ENCODE peak calls at places on chromosomes 1 and 21, in seven cellular contexts. J is pancreas; A is brain microvascular endothelial cell; O is astrocyte of the spinal cord; I is fibroblast of pulmonary artery; K is CD8-positive, alpha-beta memory T cell; B is body of pancreas. V is an unnamed sample.

GRCh38 chr1:17342014-17342441 is 30.0 kb upstream of the PADI6 start:
- DNase-seq in K (no peak), A (no peak), O (no peak), B (no peak), J (no peak), I (no peak), V (no peak)

GRCh38 chr1:164723296-164723731 is 164.3 kb downstream of the PBX1 start:
- DNase-seq in O (no peak), B (peak), J (peak), A (no peak), K (no peak), I (no peak), V (no peak)

GRCh38 chr1:99365121-99365520 is 100.8 kb downstream of the PLPPR4 start:
- DNase-seq in I (no peak), J (no peak), K (no peak), A (no peak), O (no peak), B (no peak), V (no peak)

GRCh38 chr1:115193429-115193828 is 104.1 kb upstream of the TSPAN2 start:
- DNase-seq in J (no peak), A (no peak), B (no peak), K (no peak), O (no peak), I (no peak), V (no peak)

GRCh38 chr1:35505911-35506798 is 51.0 kb downstream of the KIAA0319L start:
- DNase-seq in I (peak), J (peak), A (peak), K (peak), O (peak), B (peak), V (peak)

GRCh38 chr1:157004286-157004685 is 41.3 kb downstream of the ARHGEF11 start:
- DNase-seq in A (no peak), K (no peak), O (no peak), J (no peak), I (no peak), B (no peak), V (no peak)

GRCh38 chr1:61975621-61976020 is 219.0 kb upstream of the L1TD1 start:
- DNase-seq in J (no peak), I (no peak), K (no peak), O (no peak), B (no peak), A (no peak), V (no peak)

GRCh38 chr1:45004281-45004920 is 6.7 kb downstream of the HECTD3 start:
- DNase-seq in I (no peak), K (no peak), B (no peak), A (no peak), J (no peak), O (no peak), V (no peak)

GRCh38 chr1:228359613-228360532 is 46.8 kb downstream of the TRIM11 start:
- DNase-seq in K (no peak), O (no peak), A (no peak), J (no peak), B (no peak), I (no peak), V (no peak)

GRCh38 chr1:215018555-215018954 is 64.0 kb upstream of the KCNK2 start:
- DNase-seq in A (no peak), I (no peak), K (no peak), B (no peak), O (peak), J (no peak), V (no peak)

GRCh38 chr1:151372411-151372934 is at the start of gene SELENBP1:
- DNase-seq in A (peak), B (peak), I (peak), J (peak), K (no peak), O (peak), V (peak)

GRCh38 chr1:206799311-206799710 is 27.0 kb upstream of the IL10 start:
- DNase-seq in O (no peak), B (no peak), K (no peak), A (no peak), J (no peak), I (no peak), V (no peak)

GRCh38 chr1:3070654-3071506 is 1.9 kb downstream of the PRDM16 start:
- DNase-seq in K (no peak), O (peak), I (no peak), A (no peak), J (no peak), B (peak), V (peak)
- H3K4me3 ChIP-seq in K (no peak), O (peak), I (no peak), A (peak), J (peak), B (no peak), V (no peak)

GRCh38 chr1:101029184-101029583 is 3.6 kb upstream of the DPH5 start:
- DNase-seq in K (no peak), A (no peak), I (no peak), J (no peak), O (no peak), B (no peak), V (no peak)

GRCh38 chr1:101028466-101028865 is 2.9 kb upstream of the DPH5 start:
- DNase-seq in B (no peak), I (no peak), K (no peak), A (no peak), O (no peak), J (no peak), V (no peak)

GRCh38 chr1:101025680-101026393 is at the start of gene DPH5:
- DNase-seq in K (peak), O (peak), B (peak), I (peak), J (peak), A (peak), V (peak)

GRCh38 chr1:101026394-101026788 is 807 bp upstream of the DPH5 start:
- DNase-seq in I (no peak), B (no peak), K (no peak), J (no peak), A (no peak), O (no peak), V (no peak)

GRCh38 chr1:101027194-101027772 is 1.7 kb upstream of the DPH5 start:
- DNase-seq in O (no peak), B (no peak), J (no peak), I (no peak), K (no peak), A (no peak), V (no peak)
- H3K4me3 ChIP-seq in O (no peak), B (no peak), J (no peak), I (no peak), K (peak), A (no peak), V (no peak)

GRCh38 chr21:41507521-41508414 is at the start of gene TMPRSS2:
- DNase-seq in K (no peak), B (peak), O (no peak), A (no peak), J (peak), I (no peak), V (peak)

GRCh38 chr21:41509733-41510132 is 1.8 kb upstream of the TMPRSS2 start:
- DNase-seq in K (no peak), J (no peak), B (no peak), A (no peak), O (no peak), I (no peak), V (peak)

GRCh38 chr21:41510500-41510899 is 2.5 kb upstream of the TMPRSS2 start:
- DNase-seq in B (peak), K (no peak), O (no peak), I (no peak), A (no peak), J (peak), V (peak)

GRCh38 chr21:41508415-41509205 is 652 bp upstream of the TMPRSS2 start:
- DNase-seq in B (no peak), K (no peak), I (no peak), A (no peak), O (no peak), J (no peak), V (peak)

DNA sequence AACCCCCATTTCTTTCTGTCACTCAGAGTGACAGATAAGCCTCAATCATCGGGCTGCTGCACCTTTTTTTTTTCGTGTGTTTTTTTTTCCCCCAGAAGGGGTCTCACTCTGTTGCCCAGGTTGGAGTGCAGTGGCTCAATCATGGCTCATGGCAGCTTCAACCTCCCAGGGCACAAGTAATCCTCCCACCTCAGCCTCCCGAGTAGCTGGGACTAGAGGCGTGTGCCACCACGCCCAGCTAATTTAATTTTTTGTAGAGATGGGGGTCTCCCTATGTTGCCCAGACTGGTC is 1.2 kb upstream of the TMPRSS2 start:
- DNase-seq in I (no peak), O (no peak), A (no peak), B (no peak), J (no peak), K (no peak), V (peak)
- H3K4me3 ChIP-seq in I (no peak), O (no peak), A (no peak), B (no peak), J (no peak), K (no peak), V (no peak)

GRCh38 chr1:84780000-84780716 is 89.9 kb upstream of the SSX2IP start:
- DNase-seq in J (no peak), A (no peak), B (no peak), I (peak), O (no peak), K (peak), V (no peak)

GRCh38 chr1:84776639-84777038 is 86.4 kb upstream of the SSX2IP start:
- DNase-seq in B (no peak), A (no peak), K (no peak), J (no peak), I (no peak), O (peak), V (no peak)

GRCh38 chr1:84782881-84783280 is 92.6 kb upstream of the SSX2IP start:
- DNase-seq in K (no peak), B (no peak), I (no peak), A (no peak), J (no peak), O (no peak), V (no peak)

GRCh38 chr1:84785231-84785630 is 95.0 kb upstream of the SSX2IP start:
- DNase-seq in A (no peak), O (no peak), B (no peak), K (no peak), J (no peak), I (no peak), V (no peak)

GRCh38 chr1:84782311-84782771 is 92.1 kb upstream of the SSX2IP start:
- DNase-seq in O (peak), A (peak), K (peak), B (peak), J (peak), I (peak), V (peak)
- H3K4me3 ChIP-seq in O (no peak), A (peak), K (peak), B (no peak), J (no peak), I (no peak), V (no peak)

DNA sequence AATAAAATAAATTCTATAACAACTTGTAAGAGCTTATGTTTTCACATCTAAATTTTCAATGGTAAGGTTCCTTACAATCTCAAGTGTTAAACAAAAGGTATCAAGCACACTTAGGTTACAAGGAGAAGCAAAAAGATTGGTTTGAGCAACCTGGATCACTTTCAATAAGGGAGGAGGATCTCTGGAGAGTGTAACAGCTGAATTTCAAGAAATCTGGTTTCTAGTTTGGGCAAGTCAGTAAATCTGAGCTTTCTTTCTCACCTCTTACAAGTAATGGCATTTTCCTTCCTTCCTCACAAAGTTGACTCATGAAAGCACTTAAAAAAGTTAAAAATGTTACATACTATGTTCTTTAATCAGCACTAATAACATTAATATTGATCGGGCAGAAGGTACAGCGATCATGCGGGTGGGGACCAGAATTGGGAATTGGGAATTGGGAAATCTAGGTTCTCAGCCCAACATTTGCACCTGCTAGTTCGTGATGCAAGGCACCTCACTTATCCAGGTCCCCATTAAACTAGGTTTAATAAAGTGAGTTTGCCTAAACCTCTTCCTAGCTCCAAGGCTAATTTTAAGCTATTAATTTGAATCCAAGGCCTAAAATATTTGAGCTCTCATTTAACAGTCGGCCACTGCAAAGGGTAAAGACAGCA is 3.1 kb downstream of the NUCKS1 start:
- DNase-seq in I (no peak), K (no peak), O (no peak), J (no peak), B (no peak), A (no peak), V (no peak)
- H3K4me3 ChIP-seq in I (peak), K (no peak), O (no peak), J (no peak), B (no peak), A (peak), V (no peak)

GRCh38 chr21:43284238-43284637 is 115.4 kb downstream of the CRYAA start:
- DNase-seq in B (no peak), A (no peak), O (no peak), I (no peak), K (no peak), J (no peak), V (no peak)

GRCh38 chr21:43281661-43282357 is 113.0 kb downstream of the CRYAA start:
- DNase-seq in J (no peak), A (no peak), K (no peak), I (no peak), O (no peak), B (no peak), V (no peak)

GRCh38 chr21:43282358-43283120 is 113.7 kb downstream of the CRYAA start:
- DNase-seq in A (no peak), O (no peak), J (no peak), K (no peak), B (no peak), I (no peak), V (no peak)

GRCh38 chr21:43284700-43285099 is 115.9 kb downstream of the CRYAA start:
- DNase-seq in K (no peak), I (no peak), J (no peak), B (no peak), O (no peak), A (no peak), V (no peak)

DNA sequence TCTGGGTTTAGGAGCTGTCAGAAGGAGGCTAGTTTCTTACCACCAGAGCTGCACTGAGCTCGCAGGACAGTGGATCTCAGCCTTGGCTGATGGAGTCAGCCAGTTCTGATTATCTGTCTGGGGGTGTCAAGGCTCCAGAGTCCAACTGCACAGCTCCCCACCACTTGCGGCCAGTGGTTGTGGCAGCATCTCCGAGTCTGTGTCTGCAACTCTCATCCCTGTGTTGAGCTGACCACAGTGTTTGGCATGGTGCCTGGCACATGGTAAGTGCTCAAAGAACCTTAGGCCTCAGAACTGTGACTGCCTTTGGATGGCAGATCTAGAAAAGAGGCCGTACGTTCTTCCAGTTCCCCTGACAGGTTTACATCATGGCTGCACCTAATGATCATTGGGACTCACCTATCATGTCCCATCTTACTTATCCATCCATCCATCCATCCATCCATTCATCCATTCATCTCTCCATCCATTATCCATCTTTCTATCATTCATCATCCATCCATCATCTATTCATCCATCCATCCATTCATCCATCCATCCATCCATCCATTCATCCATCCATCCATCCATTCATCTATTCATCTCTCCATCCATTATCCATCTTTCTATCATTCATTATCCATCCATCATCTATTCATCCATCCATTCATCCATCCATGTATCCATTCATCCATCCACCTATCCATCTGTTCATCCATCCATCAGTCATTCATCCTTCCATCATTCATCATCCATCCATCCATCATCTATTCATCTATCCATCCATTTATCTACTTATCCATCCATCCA is 114.5 kb downstream of the CRYAA start:
- DNase-seq in A (no peak), J (no peak), B (no peak), I (no peak), O (no peak), K (no peak), V (no peak)
- H3K4me3 ChIP-seq in A (no peak), J (no peak), B (no peak), I (no peak), O (no peak), K (no peak), V (no peak)

DNA sequence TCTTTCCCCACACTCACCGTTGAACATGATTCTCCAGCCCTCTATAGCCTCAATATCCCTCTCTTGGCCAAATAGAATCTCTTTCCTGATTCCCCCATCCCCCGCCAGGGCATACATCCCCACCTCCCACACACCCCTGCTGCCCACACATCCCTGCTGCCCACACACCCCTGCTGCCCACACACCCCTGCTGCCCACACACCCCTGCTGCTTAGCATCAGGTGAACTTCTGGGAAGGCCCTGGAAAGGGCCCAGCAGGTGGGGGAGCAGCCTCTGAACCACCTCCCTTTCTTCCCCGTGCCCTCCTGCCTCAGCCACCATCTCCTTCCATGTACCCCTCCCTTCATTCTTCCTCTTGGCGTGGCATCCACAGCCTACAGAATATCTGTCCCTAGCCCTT is 15.9 kb upstream of the IFNLR1 start:
- DNase-seq in A (no peak), I (no peak), O (no peak), B (no peak), J (no peak), K (no peak), V (no peak)
- H3K4me3 ChIP-seq in A (no peak), I (no peak), O (no peak), B (no peak), J (no peak), K (no peak), V (no peak)

GRCh38 chr1:154186177-154186576 is 5.7 kb downstream of the TPM3 start:
- DNase-seq in O (peak), A (peak), K (peak), B (peak), J (peak), I (peak), V (no peak)
- H3K4me3 ChIP-seq in O (no peak), A (no peak), K (no peak), B (no peak), J (no peak), I (no peak), V (no peak)